ENCODE peak calls at places on chromosome 14, in four cellular contexts. C is fibroblast of lung; Z is activated naive CD8-positive, alpha-beta T cell treated with anti-CD3 and anti-CD28 coated beads, Interleukin-2, amount 50 U/mL, for 24 hours; A is DMS153. B is an unnamed sample.

GRCh38 chr14:27370775-27371174 is 772.9 kb upstream of the NOVA1 start:
- DNase-seq in C (no peak), Z (no peak), A (no peak), B (no peak)

GRCh38 chr14:50978888-50979287 is 34.6 kb upstream of the PYGL start:
- DNase-seq in C (no peak), A (no peak), Z (no peak), B (no peak)

GRCh38 chr14:69695664-69696527 is 71.0 kb upstream of the SRSF5 start:
- DNase-seq in C (peak), Z (no peak), A (peak), B (peak)

GRCh38 chr14:58598028-58598850 is 39.5 kb upstream of the DACT1 start:
- DNase-seq in C (no peak), Z (no peak), A (no peak), B (no peak)

GRCh38 chr14:66206554-66206953 is 279.6 kb upstream of the CCDC196 start:
- DNase-seq in C (no peak), Z (no peak), A (no peak), B (no peak)

GRCh38 chr14:36805116-36805515 is 143.5 kb downstream of the PAX9 start:
- DNase-seq in C (no peak), A (no peak), Z (no peak), B (no peak)

GRCh38 chr14:92754956-92755355 is 6.5 kb upstream of the LGMN start:
- DNase-seq in C (no peak), A (peak), Z (no peak), B (no peak)

GRCh38 chr14:51066576-51066975 is 28.3 kb downstream of the TRIM9 start:
- DNase-seq in Z (no peak), A (no peak), C (no peak), B (no peak)

GRCh38 chr14:105147701-105148603 is 20.6 kb downstream of the JAG2 start:
- DNase-seq in C (no peak), Z (no peak), A (no peak), B (no peak)

GRCh38 chr14:65704850-65705249 is 292.3 kb downstream of the FUT8 start:
- DNase-seq in C (peak), Z (no peak), A (no peak), B (no peak)

GRCh38 chr14:58283730-58284129 is 14.6 kb upstream of the ARID4A start:
- DNase-seq in A (no peak), Z (no peak), C (no peak), B (no peak)

GRCh38 chr14:81144811-81145598 is 75.8 kb downstream of the GTF2A1 start:
- DNase-seq in C (peak), Z (no peak), A (peak), B (no peak)

GRCh38 chr14:64745511-64746041 is 41.4 kb downstream of the PLEKHG3 start:
- DNase-seq in C (no peak), Z (no peak), A (no peak), B (no peak)

GRCh38 chr14:103257211-103257962 is 76.7 kb upstream of the EIF5 start:
- DNase-seq in Z (no peak), C (peak), A (no peak), B (peak)

GRCh38 chr14:55125403-55125802 is 3.6 kb upstream of the LGALS3 start:
- DNase-seq in Z (no peak), A (peak), C (no peak), B (no peak)

GRCh38 chr14:73770977-73771847 is 57.0 kb upstream of the PNMA1 start:
- DNase-seq in C (no peak), Z (no peak), A (no peak), B (no peak)

GRCh38 chr14:64680013-64680674 is 24.1 kb upstream of the PLEKHG3 start:
- DNase-seq in Z (no peak), A (no peak), C (peak), B (no peak)

GRCh38 chr14:63777024-63777423 is 49.2 kb upstream of the SGPP1 start:
- DNase-seq in Z (no peak), A (no peak), C (peak), B (peak)

GRCh38 chr14:51697848-51698247 is 46.1 kb downstream of the FRMD6 start:
- DNase-seq in C (no peak), Z (no peak), A (no peak), B (no peak)

GRCh38 chr14:85301506-85301905 is 228.4 kb upstream of the FLRT2 start:
- DNase-seq in Z (no peak), C (no peak), A (no peak), B (no peak)

GRCh38 chr14:42140001-42140400 is 533.3 kb downstream of the LRFN5 start:
- DNase-seq in Z (no peak), A (no peak), C (peak), B (peak)

GRCh38 chr14:38116895-38117294 is 90.8 kb upstream of the SSTR1 start:
- DNase-seq in C (no peak), Z (no peak), A (no peak), B (no peak)

GRCh38 chr14:45212231-45212630 is 40.8 kb downstream of the MIS18BP1 start:
- DNase-seq in C (no peak), A (no peak), Z (no peak), B (no peak)

GRCh38 chr14:103232831-103233319 is 101.2 kb upstream of the EIF5 start:
- DNase-seq in Z (no peak), C (no peak), A (no peak), B (no peak)

B was measured in foreskin fibroblast.